ENCODE peak calls at places on chromosomes 3 and 15, in four cellular contexts. T is suprapubic skin, S is GM12892, A is prostate gland. H is an unnamed sample.
A peak's percentile ranks its signal among the peaks of the same experiment; 100 is the strongest.

GRCh38 chr3:47976135-47976758 is 40.0 kb downstream of the MAP4 start:
- DNase-seq in T (no peak), S (no peak), A (no peak), H (no peak)

GRCh38 chr3:182323126-182323727 is 470.1 kb upstream of the ATP11B start:
- DNase-seq in T (no peak), S (no peak), A (no peak), H (no peak)

GRCh38 chr3:156816091-156816793 is 9.9 kb upstream of the LEKR1 start:
- DNase-seq in T (peak; percentile 78), S (peak; percentile 33), A (no peak), H (peak; percentile 38)

GRCh38 chr15:72353266-72353665 is 22.5 kb downstream of the HEXA start:
- DNase-seq in T (no peak), S (no peak), A (no peak), H (no peak)

GRCh38 chr3:126487151-126487771 is 11.6 kb upstream of the ZXDC start:
- DNase-seq in T (no peak), S (no peak), A (no peak), H (no peak)

GRCh38 chr3:147419062-147419701 is 10.0 kb downstream of the ZIC1 start:
- DNase-seq in T (no peak), S (no peak), A (no peak), H (no peak)

GRCh38 chr15:42348083-42348482 is 11.2 kb upstream of the CAPN3 start:
- DNase-seq in T (no peak), S (no peak), A (no peak), H (no peak)

GRCh38 chr3:127791221-127791913 is 30.9 kb downstream of the MGLL start:
- DNase-seq in T (peak; percentile 52), S (peak; percentile 61), A (peak; percentile 28), H (peak; percentile 62)

GRCh38 chr3:105328338-105328730 is 38.4 kb upstream of the ALCAM start:
- DNase-seq in T (no peak), S (no peak), A (no peak), H (no peak)

DNA sequence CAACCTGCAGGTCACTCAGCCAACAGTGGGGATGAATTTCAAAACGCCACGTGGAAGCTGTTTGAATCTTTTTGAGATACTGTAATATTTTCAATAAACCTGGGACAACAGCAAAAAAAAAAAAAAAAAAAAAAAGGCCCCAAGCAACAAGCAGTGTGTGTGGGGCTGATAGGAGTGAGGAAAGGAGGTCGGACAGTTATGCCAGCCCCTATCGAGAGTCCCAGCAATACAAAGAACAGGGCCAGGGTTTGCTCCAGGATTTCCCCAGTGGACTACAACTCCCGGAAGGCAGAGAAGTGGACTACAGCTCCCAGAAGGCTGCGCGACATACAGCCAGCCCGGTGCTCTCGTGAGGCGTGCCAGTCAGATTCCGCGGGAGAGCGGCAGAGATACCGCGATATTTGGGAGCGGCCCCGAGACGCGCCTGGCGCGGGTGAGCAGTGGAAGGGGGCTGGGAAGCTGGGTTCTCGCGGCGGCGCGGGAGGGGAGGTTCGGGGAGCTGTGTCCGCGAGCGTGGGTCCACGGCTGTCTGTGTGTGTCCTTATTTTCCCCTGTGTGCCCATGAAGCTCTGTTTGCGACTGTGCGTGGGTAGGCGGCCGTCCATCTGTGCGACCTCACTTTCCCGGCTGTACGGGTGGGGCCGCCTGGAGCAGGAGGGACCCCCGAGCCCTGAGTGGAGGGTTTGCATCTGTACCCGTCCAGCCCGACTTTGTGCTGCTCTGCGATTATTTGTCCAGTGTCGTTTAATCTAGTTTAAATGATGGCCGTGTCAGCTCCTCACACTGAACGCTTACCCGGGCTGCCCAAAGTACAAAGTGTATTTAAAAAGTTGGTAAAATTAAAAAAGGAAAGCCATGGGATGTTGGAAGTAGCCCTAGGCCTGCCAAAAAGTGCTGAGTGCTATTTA is at the start of gene PPCDC:
- DNase-seq in T (peak; percentile 97), S (peak; percentile 99), A (peak; percentile 96), H (peak; percentile 97)
- TF ChIP-seq POLR2A in T (no peak), S (peak; percentile 98), A (peak; percentile 93), H (peak; percentile 93)

DNA sequence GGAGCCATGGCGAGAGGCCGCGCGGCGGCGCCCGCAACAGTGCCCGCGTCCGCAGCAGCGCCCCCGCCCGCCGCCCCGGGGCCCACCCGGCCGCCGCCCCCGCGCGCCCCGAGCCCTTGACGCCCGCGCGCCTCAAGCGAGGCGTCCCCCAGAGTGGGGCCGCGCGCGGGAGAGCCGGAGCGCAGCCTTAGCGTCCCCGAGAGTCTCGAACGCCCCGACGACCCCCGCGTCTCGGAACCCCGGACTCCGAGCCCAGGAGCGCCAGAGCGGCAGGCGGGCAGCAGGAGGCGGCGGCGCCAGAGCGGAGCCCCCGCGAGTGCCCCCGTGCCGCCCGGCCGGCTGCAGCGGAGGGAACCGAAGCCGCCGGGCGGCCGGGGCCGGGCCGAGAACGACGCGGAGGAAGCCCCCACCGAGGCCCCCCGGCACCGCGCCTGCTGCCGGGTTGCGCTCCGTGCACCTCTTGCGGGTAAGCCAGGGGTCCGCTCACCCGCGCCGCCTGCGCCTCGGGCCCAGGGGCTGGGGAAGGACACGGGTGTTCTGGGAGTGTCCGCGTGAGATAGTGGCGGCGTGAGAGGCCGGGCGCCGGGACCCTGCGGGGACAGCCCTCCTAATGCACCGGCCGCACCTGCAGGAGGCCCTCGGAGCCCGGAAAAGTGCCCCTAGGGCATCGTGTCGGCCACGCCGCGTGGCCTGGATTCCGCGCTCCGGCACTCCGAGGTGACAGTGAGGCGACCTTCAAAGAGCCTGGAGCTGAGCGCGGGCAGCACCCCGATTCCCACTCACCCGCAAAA is 51.9 kb upstream of the ULK4 start:
- DNase-seq in T (peak; percentile 78), S (no peak), A (no peak), H (peak; percentile 55)
- TF ChIP-seq POLR2A in T (no peak), S (peak; percentile 43), A (no peak), H (no peak)

DNA sequence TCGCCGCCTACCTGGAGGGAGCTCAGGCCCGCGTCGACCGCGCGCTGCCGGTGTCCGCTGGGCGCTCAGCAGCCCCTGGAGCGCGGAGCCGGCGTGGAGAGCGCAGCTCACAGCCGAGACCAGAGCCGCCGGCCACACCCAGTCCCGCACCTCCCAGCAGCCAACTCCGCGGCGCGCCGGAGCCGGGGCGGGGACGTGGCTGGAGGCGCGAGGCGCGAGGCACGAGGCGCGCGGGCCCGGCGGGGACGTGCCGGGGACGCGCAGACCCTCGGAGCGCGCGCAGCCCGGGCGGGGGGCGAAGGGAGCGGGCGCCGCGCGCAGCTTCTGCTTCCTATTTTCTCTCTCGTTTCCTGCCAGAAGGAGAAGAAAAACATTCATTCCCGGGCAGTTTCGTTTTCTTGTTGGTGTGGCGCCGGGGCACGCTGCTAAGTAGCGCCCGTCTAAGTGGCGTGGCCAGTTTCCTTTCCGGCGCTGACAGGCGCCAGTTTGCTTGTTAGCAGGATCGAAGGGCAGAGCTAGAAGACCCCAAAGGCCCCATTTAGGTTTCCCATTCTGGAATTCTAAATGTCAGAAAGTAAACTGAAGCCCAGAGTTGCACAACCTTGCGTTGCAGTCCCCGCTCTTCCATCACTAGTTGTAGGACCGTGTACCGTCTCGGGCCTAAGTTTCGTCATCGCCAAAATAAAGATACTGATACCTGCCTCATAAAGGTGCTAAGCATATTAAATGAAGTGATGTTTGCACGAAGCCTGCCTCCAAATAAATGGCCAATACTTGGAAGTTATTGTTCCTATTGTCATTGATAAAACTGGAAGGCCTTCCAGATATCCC is at the start of gene GNB4:
- DNase-seq in T (peak; percentile 84), S (peak; percentile 63), A (peak; percentile 49), H (peak; percentile 62)
- TF ChIP-seq POLR2A in T (no peak), S (no peak), A (no peak), H (no peak)

GRCh38 chr15:74442604-74443003 is 8.8 kb upstream of the SEMA7A start:
- DNase-seq in T (peak; percentile 71), S (no peak), A (no peak), H (no peak)
- TF ChIP-seq POLR2A in T (no peak), S (no peak), A (no peak), H (no peak)

GRCh38 chr15:98812711-98813441 is 164.5 kb downstream of the IGF1R start:
- DNase-seq in T (no peak), S (no peak), A (no peak), H (no peak)
- TF ChIP-seq POLR2A in T (no peak), S (no peak), A (no peak), H (no peak)